ENCODE peak calls at places on chromosomes 13 and 19, in four cellular contexts. One of them, this sample, is unnamed.

GRCh38 chr13:93505104-93505952 is 278.7 kb downstream of the GPC6 start:
- DNase-seq in H1: no peak
- DNase-seq in GM12891: no peak
- DNase-seq in SK-N-SH: no peak
- DNase-seq in this sample: no peak

GRCh38 chr13:102571075-102571474 is 25.7 kb upstream of the TPP2 start:
- DNase-seq in GM12891: no peak
- DNase-seq in SK-N-SH: peak
- DNase-seq in H1: no peak
- DNase-seq in this sample: no peak

GRCh38 chr13:28408235-28408848 is 86.6 kb downstream of the FLT1 start:
- DNase-seq in H1: no peak
- DNase-seq in SK-N-SH: no peak
- DNase-seq in GM12891: no peak
- DNase-seq in this sample: no peak

GRCh38 chr19:50925734-50926133 is 14.5 kb upstream of the KLK4 start:
- DNase-seq in SK-N-SH: no peak
- DNase-seq in GM12891: no peak
- DNase-seq in H1: no peak
- DNase-seq in this sample: no peak

GRCh38 chr13:36344173-36344572 is 2.0 kb downstream of the SPART start:
- DNase-seq in H1: no peak
- DNase-seq in GM12891: no peak
- DNase-seq in SK-N-SH: no peak
- DNase-seq in this sample: no peak

GRCh38 chr13:52395704-52396103 is 10.3 kb downstream of the THSD1 start:
- DNase-seq in H1: no peak
- DNase-seq in GM12891: no peak
- DNase-seq in SK-N-SH: no peak
- DNase-seq in this sample: no peak

GRCh38 chr19:15836345-15836594 is 20.8 kb upstream of the OR10H1 start:
- DNase-seq in SK-N-SH: no peak
- DNase-seq in GM12891: no peak
- DNase-seq in H1: no peak
- DNase-seq in this sample: no peak

GRCh38 chr13:33541962-33542308 is 256.4 kb upstream of the STARD13 start:
- DNase-seq in SK-N-SH: no peak
- DNase-seq in GM12891: no peak
- DNase-seq in H1: no peak
- DNase-seq in this sample: no peak

GRCh38 chr19:58562126-58563033 is 4.0 kb upstream of the UBE2M start:
- DNase-seq in SK-N-SH: peak
- DNase-seq in H1: no peak
- DNase-seq in GM12891: no peak
- DNase-seq in this sample: no peak

GRCh38 chr13:20359335-20359734 is 127.2 kb upstream of the GJB6 start:
- DNase-seq in SK-N-SH: no peak
- DNase-seq in H1: no peak
- DNase-seq in GM12891: no peak
- DNase-seq in this sample: no peak

GRCh38 chr13:27171244-27171829 is at the start of gene USP12:
- DNase-seq in H1: peak
- DNase-seq in GM12891: peak
- DNase-seq in SK-N-SH: peak
- DNase-seq in this sample: peak

GRCh38 chr13:99357149-99357596 is 50.0 kb upstream of the GPR183 start:
- DNase-seq in GM12891: no peak
- DNase-seq in H1: peak
- DNase-seq in SK-N-SH: no peak
- DNase-seq in this sample: no peak

GRCh38 chr13:44320611-44321010 is 53.0 kb upstream of the SERP2 start:
- DNase-seq in H1: no peak
- DNase-seq in GM12891: no peak
- DNase-seq in SK-N-SH: no peak
- DNase-seq in this sample: no peak

GRCh38 chr13:73428137-73428536 is 369.3 kb downstream of the KLF5 start:
- DNase-seq in H1: no peak
- DNase-seq in SK-N-SH: no peak
- DNase-seq in GM12891: no peak
- DNase-seq in this sample: no peak

GRCh38 chr13:113965968-113966884 is 7.7 kb downstream of the C13orf46 start:
- DNase-seq in SK-N-SH: no peak
- DNase-seq in H1: no peak
- DNase-seq in GM12891: no peak
- DNase-seq in this sample: no peak

GRCh38 chr19:610801-611505 is 21.3 kb downstream of the HCN2 start:
- DNase-seq in SK-N-SH: peak
- DNase-seq in H1: no peak
- DNase-seq in GM12891: peak
- DNase-seq in this sample: peak

GRCh38 chr13:70457474-70457873 is 349.2 kb upstream of the KLHL1 start:
- DNase-seq in SK-N-SH: no peak
- DNase-seq in GM12891: no peak
- DNase-seq in H1: no peak
- DNase-seq in this sample: no peak

GRCh38 chr13:114124921-114125320 is 7.5 kb downstream of the RASA3 start:
- DNase-seq in GM12891: no peak
- DNase-seq in H1: no peak
- DNase-seq in SK-N-SH: no peak
- DNase-seq in this sample: no peak

GRCh38 chr13:27918041-27918917 is 1.5 kb upstream of the PDX1 start:
- DNase-seq in H1: peak
- DNase-seq in GM12891: no peak
- DNase-seq in SK-N-SH: no peak
- DNase-seq in this sample: peak

GRCh38 chr13:76656056-76656455 is 230.1 kb downstream of the KCTD12 start:
- DNase-seq in H1: no peak
- DNase-seq in SK-N-SH: no peak
- DNase-seq in GM12891: no peak
- DNase-seq in this sample: no peak

GRCh38 chr13:85675508-85675907 is 123.7 kb downstream of the SLITRK6 start:
- DNase-seq in GM12891: no peak
- DNase-seq in H1: no peak
- DNase-seq in SK-N-SH: no peak
- DNase-seq in this sample: no peak

GRCh38 chr19:7391218-7391670 is 42.5 kb downstream of the ARHGEF18 start:
- DNase-seq in H1: no peak
- DNase-seq in GM12891: no peak
- DNase-seq in SK-N-SH: no peak
- DNase-seq in this sample: no peak

GRCh38 chr19:741506-742131 is 9.3 kb upstream of the MISP start:
- DNase-seq in SK-N-SH: peak
- DNase-seq in H1: no peak
- DNase-seq in GM12891: no peak
- DNase-seq in this sample: no peak

GRCh38 chr19:10789876-10790275 is 46.1 kb downstream of the TMED1 start:
- DNase-seq in GM12891: no peak
- DNase-seq in SK-N-SH: no peak
- DNase-seq in H1: no peak
- DNase-seq in this sample: no peak

GRCh38 chr19:10896851-10897526 is 25.6 kb downstream of the CARM1 start:
- DNase-seq in GM12891: no peak
- DNase-seq in H1: no peak
- DNase-seq in SK-N-SH: no peak
- DNase-seq in this sample: no peak

GRCh38 chr13:27339299-27339698 is 68.7 kb downstream of the RASL11A start:
- DNase-seq in H1: peak
- DNase-seq in SK-N-SH: peak
- DNase-seq in GM12891: no peak
- DNase-seq in this sample: no peak

GRCh38 chr19:16315825-16316505 is 8.7 kb upstream of the KLF2 start:
- DNase-seq in GM12891: no peak
- DNase-seq in H1: no peak
- DNase-seq in SK-N-SH: no peak
- DNase-seq in this sample: no peak

GRCh38 chr13:42907745-42908144 is 84.3 kb downstream of the EPSTI1 start:
- DNase-seq in H1: no peak
- DNase-seq in SK-N-SH: no peak
- DNase-seq in GM12891: no peak
- DNase-seq in this sample: no peak

GRCh38 chr13:106535552-106536243 is at the start of gene EFNB2:
- DNase-seq in H1: peak
- DNase-seq in GM12891: peak
- DNase-seq in SK-N-SH: peak
- DNase-seq in this sample: peak

GRCh38 chr19:5826531-5827341 is 12.8 kb downstream of the FUT6 start:
- DNase-seq in GM12891: no peak
- DNase-seq in SK-N-SH: peak
- DNase-seq in H1: peak
- DNase-seq in this sample: no peak

GRCh38 chr13:43360911-43361605 is 337.7 kb downstream of the DNAJC15 start:
- DNase-seq in H1: no peak
- DNase-seq in SK-N-SH: no peak
- DNase-seq in GM12891: no peak
- DNase-seq in this sample: no peak

DNA sequence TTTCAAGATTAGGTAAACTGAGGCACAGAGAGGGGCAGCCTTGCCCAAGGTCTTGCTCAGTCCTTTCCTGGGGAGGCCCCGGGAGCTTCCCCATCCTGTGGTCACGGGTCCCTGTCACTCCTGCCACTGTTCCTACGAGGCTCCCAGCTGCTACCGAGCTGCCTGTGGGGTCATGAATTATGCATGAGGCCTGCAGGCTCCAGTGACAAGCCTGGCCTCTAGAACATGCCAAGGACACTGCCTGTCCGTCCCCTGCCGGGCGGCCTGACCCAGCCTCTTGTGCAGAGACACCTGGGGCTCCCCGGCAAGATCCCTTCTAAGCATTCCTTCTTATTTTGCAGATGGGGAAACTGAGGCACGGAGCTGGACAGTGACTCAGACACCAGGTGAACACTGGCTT is 2.7 kb downstream of the FCHO1 start:
- DNase-seq in SK-N-SH: no peak
- DNase-seq in GM12891: no peak
- DNase-seq in H1: no peak
- DNase-seq in this sample: no peak
- TF ChIP-seq TAF1 in SK-N-SH: no peak
- TF ChIP-seq TAF1 in GM12891: no peak
- TF ChIP-seq TAF1 in H1: no peak
- TF ChIP-seq TAF1 in this sample: no peak

GRCh38 chr13:112742583-112742982 is 52.7 kb downstream of the ATP11A start:
- DNase-seq in GM12891: no peak
- DNase-seq in SK-N-SH: no peak
- DNase-seq in H1: no peak
- DNase-seq in this sample: no peak

GRCh38 chr13:112741185-112741755 is 51.4 kb downstream of the ATP11A start:
- DNase-seq in SK-N-SH: no peak
- DNase-seq in H1: no peak
- DNase-seq in GM12891: no peak
- DNase-seq in this sample: no peak

GRCh38 chr13:112740502-112741131 is 50.8 kb downstream of the ATP11A start:
- DNase-seq in SK-N-SH: no peak
- DNase-seq in GM12891: no peak
- DNase-seq in H1: no peak
- DNase-seq in this sample: no peak

GRCh38 chr13:112743451-112744305 is 53.8 kb downstream of the ATP11A start:
- DNase-seq in GM12891: no peak
- DNase-seq in H1: no peak
- DNase-seq in SK-N-SH: no peak
- DNase-seq in this sample: no peak

DNA sequence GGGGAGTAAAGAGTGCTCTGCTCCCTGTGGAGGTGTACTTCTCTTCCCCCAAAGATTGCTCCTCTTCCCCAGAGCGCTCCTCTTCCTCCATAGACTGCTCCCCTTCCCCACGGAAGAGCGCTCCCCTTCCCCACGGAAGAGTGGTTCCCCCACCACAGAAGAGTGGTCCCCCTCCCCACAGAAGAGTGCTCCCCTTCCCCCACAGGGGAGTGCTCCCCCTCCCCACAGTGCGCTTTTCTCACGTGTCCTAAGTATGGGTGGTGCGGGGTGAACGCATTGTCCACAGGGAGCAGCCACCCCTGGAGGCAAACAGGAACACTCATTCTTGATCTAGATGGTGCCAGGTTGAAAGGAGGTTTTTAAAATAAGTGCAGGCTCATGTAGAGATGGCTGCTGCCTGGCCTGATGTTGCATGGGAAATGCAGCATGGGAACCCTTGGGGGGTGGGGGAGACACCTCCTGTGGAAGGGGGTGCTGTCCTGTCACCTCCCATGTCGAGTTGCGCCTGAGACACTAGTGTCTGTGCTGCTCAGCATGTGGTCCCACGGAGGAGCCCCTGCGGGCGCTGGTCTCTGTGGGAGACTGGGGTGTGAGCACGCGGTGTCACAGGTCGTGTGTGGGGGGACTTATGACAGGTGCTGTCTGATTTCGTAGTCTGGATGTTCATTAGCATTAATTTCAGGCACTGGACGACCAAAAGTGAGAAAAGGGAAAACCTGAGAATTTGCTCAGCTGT is 52.2 kb downstream of the ATP11A start:
- DNase-seq in SK-N-SH: no peak
- DNase-seq in GM12891: no peak
- DNase-seq in H1: no peak
- DNase-seq in this sample: no peak
- TF ChIP-seq TAF1 in SK-N-SH: no peak
- TF ChIP-seq TAF1 in GM12891: no peak
- TF ChIP-seq TAF1 in H1: no peak
- TF ChIP-seq TAF1 in this sample: no peak

GRCh38 chr19:35170359-35171061 is 16.0 kb downstream of the FXYD5 start:
- DNase-seq in H1: no peak
- DNase-seq in GM12891: no peak
- DNase-seq in SK-N-SH: no peak
- DNase-seq in this sample: no peak
- TF ChIP-seq TAF1 in H1: no peak
- TF ChIP-seq TAF1 in GM12891: no peak
- TF ChIP-seq TAF1 in SK-N-SH: no peak
- TF ChIP-seq TAF1 in this sample: no peak

DNA sequence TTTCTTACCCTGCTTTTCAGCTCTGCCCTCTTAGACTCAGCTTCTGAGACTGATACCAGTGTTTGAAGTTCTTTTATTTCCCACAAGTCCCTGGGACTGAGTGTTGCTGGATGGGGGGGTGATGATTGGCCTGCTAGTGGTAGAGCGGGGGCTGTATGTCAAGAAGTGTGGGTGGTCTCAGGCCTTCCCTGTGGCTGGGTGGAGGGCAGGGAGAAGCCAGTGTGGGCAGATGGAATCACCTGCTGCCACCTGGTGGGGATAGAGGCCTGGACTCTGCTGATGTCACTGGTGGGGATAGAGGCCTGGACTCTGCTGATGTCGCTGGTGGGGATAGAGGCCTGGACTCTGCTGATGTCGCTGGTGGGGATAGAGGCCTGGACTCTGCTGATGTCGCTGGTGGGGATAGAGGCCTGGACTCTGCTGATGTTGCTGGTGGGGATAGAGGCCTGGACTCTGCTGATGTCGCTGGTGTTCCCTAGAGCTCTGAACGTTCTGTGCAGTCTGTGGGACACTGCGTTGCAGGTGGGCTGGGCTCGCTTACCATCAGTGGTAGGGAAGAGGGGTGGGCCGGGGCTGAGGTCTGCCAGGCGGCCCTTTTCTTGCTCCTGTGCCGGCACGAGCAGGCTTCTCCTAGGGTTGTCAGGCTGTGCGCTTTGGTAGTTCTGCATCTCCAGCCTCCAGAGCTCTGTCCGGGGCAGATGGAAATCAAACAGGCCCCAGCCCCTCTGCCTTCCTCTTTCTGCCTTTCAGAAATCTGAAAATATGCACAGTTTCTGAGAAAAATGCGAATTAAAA is 101.3 kb downstream of the ARHGEF7 start:
- DNase-seq in H1: peak
- DNase-seq in GM12891: peak
- DNase-seq in SK-N-SH: peak
- DNase-seq in this sample: peak
- TF ChIP-seq TAF1 in H1: no peak
- TF ChIP-seq TAF1 in GM12891: no peak
- TF ChIP-seq TAF1 in SK-N-SH: no peak
- TF ChIP-seq TAF1 in this sample: no peak

This sample was measured in GM12892.